ENCODE peak calls at places on chromosomes 6 and 20, in four cellular contexts. D is SW 1271, E is psoas muscle, J is GM13976. N is an unnamed sample.

GRCh38 chr6:138372711-138373463 is 4.8 kb upstream of the SMIM28 start:
- DNase-seq in E (no peak), J (no peak), D (no peak), N (no peak)

GRCh38 chr20:18284805-18285533 is 3.4 kb upstream of the ZNF133 start:
- DNase-seq in E (no peak), J (no peak), D (no peak), N (no peak)

GRCh38 chr6:2958331-2958711 is 13.0 kb downstream of the SERPINB6 start:
- DNase-seq in E (peak; percentile 70), J (no peak), D (no peak), N (peak; percentile 74)

GRCh38 chr6:98044168-98044567 is 761.2 kb upstream of the MMS22L start:
- DNase-seq in E (no peak), J (no peak), D (no peak), N (no peak)

GRCh38 chr20:59820204-59821041 is 113.0 kb downstream of the SYCP2 start:
- DNase-seq in E (peak; percentile 77), D (no peak), J (peak; percentile 26), N (no peak)

GRCh38 chr20:36061754-36062153 is 92.8 kb upstream of the EPB41L1 start:
- DNase-seq in E (peak; percentile 67), D (no peak), J (no peak), N (no peak)

GRCh38 chr20:32893263-32893877 is 34.6 kb downstream of the EFCAB8 start:
- DNase-seq in J (no peak), D (no peak), E (no peak), N (no peak)

GRCh38 chr6:168999392-168999791 is 254.3 kb downstream of the THBS2 start:
- DNase-seq in J (no peak), D (no peak), E (no peak), N (no peak)

GRCh38 chr6:84284428-84285033 is 57.1 kb upstream of the CEP162 start:
- DNase-seq in D (no peak), J (peak; percentile 20), E (no peak), N (no peak)

GRCh38 chr20:51258582-51259175 is 235.8 kb upstream of the KCNG1 start:
- DNase-seq in J (no peak), E (no peak), D (no peak), N (no peak)

GRCh38 chr6:17466707-17467106 is 73.3 kb downstream of the CAP2 start:
- DNase-seq in D (no peak), J (no peak), E (no peak), N (no peak)

GRCh38 chr20:58981564-58982364 is 708 bp downstream of the NELFCD start:
- DNase-seq in D (no peak), J (peak; percentile 49), E (no peak), N (no peak)

GRCh38 chr6:104591573-104592334 is 268.0 kb downstream of the HACE1 start:
- DNase-seq in D (no peak), E (no peak), J (no peak), N (no peak)

GRCh38 chr20:35886537-35886936 is 67.8 kb downstream of the SCAND1 start:
- DNase-seq in J (no peak), E (peak; percentile 69), D (no peak), N (no peak)

GRCh38 chr20:41854765-41855164 is 236.6 kb upstream of the CHD6 start:
- DNase-seq in E (no peak), D (peak; percentile 4), J (no peak), N (no peak)

GRCh38 chr6:75932067-75932466 is 140.4 kb downstream of the IMPG1 start:
- DNase-seq in E (no peak), D (no peak), J (peak; percentile 33), N (no peak)

GRCh38 chr20:62504323-62504722 is 28.5 kb upstream of the GATA5 start:
- DNase-seq in D (no peak), E (no peak), J (no peak), N (no peak)

GRCh38 chr6:85641522-85641915 is 1.2 kb downstream of the SYNCRIP start:
- DNase-seq in J (no peak), E (no peak), D (peak; percentile 50), N (no peak)

GRCh38 chr6:143594647-143595046 is 83.1 kb upstream of the PHACTR2 start:
- DNase-seq in J (no peak), E (no peak), D (no peak), N (no peak)

GRCh38 chr20:17808357-17808756 is 108.6 kb downstream of the BANF2 start:
- DNase-seq in E (peak; percentile 62), J (no peak), D (no peak), N (peak; percentile 56)

GRCh38 chr20:63580796-63581461 is 6.9 kb upstream of the HELZ2 start:
- DNase-seq in E (no peak), D (peak; percentile 21), J (peak; percentile 85), N (no peak)

GRCh38 chr6:139370047-139370706 is 4.3 kb downstream of the CITED2 start:
- DNase-seq in E (no peak), D (peak; percentile 67), J (no peak), N (no peak)

GRCh38 chr6:93352604-93353003 is 66.8 kb downstream of the EPHA7 start:
- DNase-seq in J (no peak), D (no peak), E (no peak), N (no peak)

GRCh38 chr20:45704969-45705637 is at the start of gene WFDC10B:
- DNase-seq in E (no peak), J (no peak), D (no peak), N (no peak)

GRCh38 chr20:33770005-33770404 is 38.2 kb downstream of the ZNF341 start:
- DNase-seq in E (no peak), D (no peak), J (no peak), N (peak; percentile 73)

GRCh38 chr6:3902786-3903648 is 53.8 kb downstream of the FAM50B start:
- DNase-seq in E (no peak), D (no peak), J (no peak), N (no peak)

GRCh38 chr6:21804941-21805610 is 211.5 kb downstream of the SOX4 start:
- DNase-seq in D (no peak), E (no peak), J (no peak), N (no peak)

GRCh38 chr20:41011551-41012067 is 17.0 kb upstream of the TOP1 start:
- DNase-seq in J (peak; percentile 79), E (no peak), D (no peak), N (no peak)

GRCh38 chr6:150503586-150504339 is 95.9 kb upstream of the PLEKHG1 start:
- DNase-seq in J (no peak), E (no peak), D (no peak), N (no peak)

GRCh38 chr6:42136508-42137191 is 5.8 kb downstream of the C6orf132 start:
- DNase-seq in J (peak; percentile 85), D (no peak), E (no peak), N (peak; percentile 45)

GRCh38 chr6:118569498-118569897 is 21.4 kb downstream of the PLN start:
- DNase-seq in J (no peak), E (no peak), D (no peak), N (no peak)